ENCODE peak calls at places on chromosomes 11 and 22, in seven cellular contexts. Z, Q, T, Y, A, J and G are unnamed samples.

GRCh38 chr11:19199037-19199436 is 2.7 kb downstream of the CSRP3 start:
- DNase-seq in Z (no peak), Q (no peak), T (no peak), Y (no peak), A (no peak), J (no peak), G (no peak)

GRCh38 chr11:2321311-2321683 is 19.5 kb downstream of the TSPAN32 start:
- DNase-seq in Z (no peak), Q (no peak), T (no peak), Y (no peak), A (no peak), J (no peak), G (no peak)

GRCh38 chr11:73532310-73532709 is 65.6 kb downstream of the FAM168A start:
- DNase-seq in Z (no peak), Q (no peak), T (no peak), Y (no peak), A (no peak), J (no peak), G (no peak)

GRCh38 chr11:35178862-35179261 is 39.9 kb downstream of the CD44 start:
- DNase-seq in Z (no peak), Q (no peak), T (peak), Y (no peak), A (no peak), J (no peak), G (peak)

GRCh38 chr22:49010901-49011300 is 816.8 kb downstream of the BRD1 start:
- DNase-seq in Z (no peak), Q (no peak), T (no peak), Y (no peak), A (no peak), J (peak), G (no peak)

GRCh38 chr22:24070553-24070952 is 59.4 kb downstream of the CABIN1 start:
- DNase-seq in Z (no peak), Q (no peak), T (no peak), Y (no peak), A (no peak), J (no peak), G (no peak)

GRCh38 chr11:123544631-123545375 is 109.6 kb downstream of the SCN3B start:
- DNase-seq in Z (no peak), Q (no peak), T (no peak), Y (no peak), A (no peak), J (no peak), G (no peak)

GRCh38 chr11:70371241-70371640 is 27.1 kb upstream of the CTTN start:
- DNase-seq in Z (no peak), Q (no peak), T (no peak), Y (no peak), A (no peak), J (no peak), G (peak)

GRCh38 chr11:24855951-24856350 is 359.1 kb downstream of the LUZP2 start:
- DNase-seq in Z (no peak), Q (no peak), T (no peak), Y (no peak), A (no peak), J (no peak), G (no peak)

GRCh38 chr22:22709719-22710445 is 65.5 kb downstream of the GGTLC2 start:
- DNase-seq in Z (no peak), Q (no peak), T (no peak), Y (no peak), A (no peak), J (no peak), G (no peak)

GRCh38 chr11:116618461-116618860 is 154.3 kb downstream of the BUD13 start:
- DNase-seq in Z (no peak), Q (no peak), T (no peak), Y (no peak), A (no peak), J (no peak), G (no peak)

GRCh38 chr22:40050258-40050657 is 55.5 kb downstream of the FAM83F start:
- DNase-seq in Z (no peak), Q (no peak), T (no peak), Y (no peak), A (no peak), J (no peak), G (no peak)

GRCh38 chr11:68997124-68997994 is 15.7 kb downstream of the MRGPRF start:
- DNase-seq in Z (no peak), Q (no peak), T (no peak), Y (no peak), A (no peak), J (peak), G (no peak)

GRCh38 chr11:44595964-44596381 is 30.5 kb downstream of the CD82 start:
- DNase-seq in Z (no peak), Q (no peak), T (no peak), Y (peak), A (no peak), J (no peak), G (no peak)

GRCh38 chr22:36457688-36458450 is 23.6 kb downstream of the TXN2 start:
- DNase-seq in Z (no peak), Q (peak), T (peak), Y (peak), A (no peak), J (no peak), G (no peak)

GRCh38 chr22:19182472-19183157 is 4.1 kb upstream of the SLC25A1 start:
- DNase-seq in Z (no peak), Q (no peak), T (no peak), Y (no peak), A (no peak), J (no peak), G (no peak)

GRCh38 chr11:123145220-123145619 is 49.8 kb downstream of the CLMP start:
- DNase-seq in Z (peak), Q (peak), T (peak), Y (peak), A (peak), J (no peak), G (peak)

GRCh38 chr11:64600281-64600992 is 9.4 kb downstream of the SLC22A12 start:
- DNase-seq in Z (no peak), Q (no peak), T (no peak), Y (no peak), A (no peak), J (no peak), G (no peak)

GRCh38 chr11:68840661-68841653 is 759 bp downstream of the CPT1A start:
- DNase-seq in Z (no peak), Q (no peak), T (peak), Y (peak), A (no peak), J (peak), G (no peak)

GRCh38 chr11:112523917-112524316 is 263.3 kb upstream of the PLET1 start:
- DNase-seq in Z (no peak), Q (no peak), T (no peak), Y (no peak), A (no peak), J (no peak), G (no peak)

GRCh38 chr11:17739945-17740338 is 5.4 kb downstream of the KCNC1 start:
- DNase-seq in Z (no peak), Q (no peak), T (no peak), Y (no peak), A (no peak), J (no peak), G (no peak)

GRCh38 chr11:48087974-48088681 is 107.8 kb downstream of the PTPRJ start:
- DNase-seq in Z (no peak), Q (no peak), T (no peak), Y (no peak), A (no peak), J (peak), G (no peak)

GRCh38 chr11:16357776-16358175 is 1.4 kb upstream of the SOX6 start:
- DNase-seq in Z (no peak), Q (no peak), T (no peak), Y (no peak), A (no peak), J (no peak), G (no peak)

GRCh38 chr11:71339178-71339881 is 87.0 kb upstream of the SHANK2 start:
- DNase-seq in Z (no peak), Q (no peak), T (no peak), Y (peak), A (no peak), J (no peak), G (peak)

GRCh38 chr11:24198458-24198857 is 298.4 kb upstream of the LUZP2 start:
- DNase-seq in Z (no peak), Q (peak), T (no peak), Y (peak), A (no peak), J (no peak), G (no peak)

GRCh38 chr11:64010783-64011182 is 24.5 kb downstream of the OTUB1 start:
- DNase-seq in Z (no peak), Q (no peak), T (no peak), Y (no peak), A (no peak), J (no peak), G (no peak)

GRCh38 chr22:37832022-37832857 is 9.1 kb downstream of the GALR3 start:
- DNase-seq in Z (no peak), Q (no peak), T (no peak), Y (no peak), A (no peak), J (no peak), G (no peak)

GRCh38 chr11:77619576-77620198 is 17.9 kb downstream of the CLNS1A start:
- DNase-seq in Z (no peak), Q (peak), T (peak), Y (peak), A (peak), J (no peak), G (peak)

GRCh38 chr11:118957549-118957948 is 1.5 kb downstream of the UPK2 start:
- DNase-seq in Z (no peak), Q (no peak), T (no peak), Y (no peak), A (no peak), J (no peak), G (no peak)

GRCh38 chr11:108142304-108142703 is 20.9 kb downstream of the ACAT1 start:
- DNase-seq in Z (no peak), Q (no peak), T (no peak), Y (no peak), A (no peak), J (no peak), G (no peak)

GRCh38 chr22:23240639-23241389 is 60.5 kb downstream of the BCR start:
- DNase-seq in Z (no peak), Q (no peak), T (peak), Y (no peak), A (no peak), J (no peak), G (peak)

GRCh38 chr11:12941671-12942070 is 67.4 kb upstream of the RASSF10 start:
- DNase-seq in Z (no peak), Q (peak), T (no peak), Y (no peak), A (no peak), J (no peak), G (no peak)

GRCh38 chr22:42655693-42656092 is 6.5 kb upstream of the CYB5R3 start:
- DNase-seq in Z (no peak), Q (no peak), T (no peak), Y (no peak), A (no peak), J (no peak), G (no peak)

GRCh38 chr11:86459682-86460460 is 85.2 kb downstream of the CCDC81 start:
- DNase-seq in Z (peak), Q (peak), T (peak), Y (peak), A (peak), J (peak), G (peak)

GRCh38 chr22:46674367-46674781 is 54.2 kb downstream of the GRAMD4 start:
- DNase-seq in Z (no peak), Q (no peak), T (no peak), Y (no peak), A (no peak), J (peak), G (no peak)

GRCh38 chr11:61011950-61012830 is 40.7 kb downstream of the CD6 start:
- DNase-seq in Z (no peak), Q (peak), T (peak), Y (no peak), A (peak), J (no peak), G (no peak)

GRCh38 chr11:113618360-113618759 is 87.7 kb downstream of the TMPRSS5 start:
- DNase-seq in Z (peak), Q (peak), T (peak), Y (peak), A (no peak), J (no peak), G (peak)

GRCh38 chr11:44334356-44335004 is 24.5 kb upstream of the ALX4 start:
- DNase-seq in Z (no peak), Q (no peak), T (no peak), Y (no peak), A (no peak), J (no peak), G (no peak)

DNA sequence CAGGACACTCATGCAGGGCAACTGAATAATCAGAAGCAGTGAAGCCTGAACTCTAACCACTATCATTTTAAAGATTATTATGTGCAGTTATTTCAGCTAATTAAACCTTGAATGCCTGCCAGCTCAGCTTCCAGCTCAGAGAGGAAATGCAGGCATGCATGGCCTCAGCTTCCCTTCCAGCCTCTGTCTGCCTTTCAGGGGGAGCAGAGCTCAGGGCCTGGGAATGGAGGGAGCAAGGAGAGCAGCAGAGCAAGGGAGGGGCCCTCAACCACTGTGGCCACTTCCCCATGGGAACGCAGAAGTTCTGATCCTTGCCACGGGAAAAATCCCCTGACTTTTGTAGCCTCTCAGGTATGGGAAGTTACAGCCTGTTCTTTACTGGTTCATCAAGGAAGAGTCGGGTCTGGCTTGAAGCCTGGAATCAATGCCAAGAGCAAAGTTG is 32.6 kb upstream of the APLNR start:
- DNase-seq in Z (no peak), Q (no peak), T (no peak), Y (peak), A (no peak), J (no peak), G (no peak)
- H3K4me3 ChIP-seq in Z (no peak), Q (no peak), T (no peak), Y (no peak), A (no peak), J (no peak), G (no peak)

GRCh38 chr22:17234144-17234623 is 14.9 kb upstream of the ADA2 start:
- DNase-seq in Z (no peak), Q (no peak), T (peak), Y (peak), A (no peak), J (peak), G (no peak)

GRCh38 chr22:17239156-17239701 is 20.0 kb upstream of the ADA2 start:
- DNase-seq in Z (no peak), Q (no peak), T (no peak), Y (no peak), A (no peak), J (peak), G (no peak)

GRCh38 chr22:17235861-17236260 is 16.6 kb upstream of the ADA2 start:
- DNase-seq in Z (no peak), Q (no peak), T (no peak), Y (no peak), A (no peak), J (no peak), G (no peak)

GRCh38 chr22:17235149-17235655 is 16.0 kb upstream of the ADA2 start:
- DNase-seq in Z (no peak), Q (no peak), T (no peak), Y (no peak), A (no peak), J (peak), G (no peak)

DNA sequence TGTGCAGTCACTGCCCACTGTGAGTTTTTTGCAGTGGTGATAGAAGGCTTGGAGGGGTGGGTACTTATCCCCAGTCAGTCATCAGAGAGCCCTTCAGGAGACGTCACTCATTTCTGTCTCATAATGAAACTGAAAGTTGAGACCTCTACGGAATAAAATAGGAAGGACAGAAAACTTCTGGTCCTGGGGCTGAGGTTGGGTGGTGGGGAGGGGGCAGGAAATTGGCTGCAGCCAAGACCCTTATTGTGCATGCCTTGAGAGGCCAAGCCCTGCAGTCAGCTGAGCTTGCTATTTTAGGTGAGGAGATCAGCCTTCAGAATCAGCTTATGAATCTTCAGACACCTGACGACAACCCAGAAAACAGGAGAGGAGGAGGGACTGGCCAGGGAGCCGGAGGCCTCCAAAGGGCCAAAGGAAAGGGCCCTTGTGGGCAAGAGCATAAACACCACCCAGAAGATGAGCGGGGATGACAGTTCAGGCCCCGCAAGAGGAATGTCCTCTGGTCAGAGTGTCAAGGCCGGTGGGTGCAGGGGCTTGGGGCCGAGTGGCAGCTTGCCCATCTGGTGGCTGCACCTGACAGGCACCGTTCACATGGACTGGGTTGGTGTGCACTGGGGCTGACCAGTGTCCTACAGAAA is 17.9 kb upstream of the ADA2 start:
- DNase-seq in Z (no peak), Q (no peak), T (no peak), Y (no peak), A (no peak), J (peak), G (no peak)
- H3K4me3 ChIP-seq in Z (no peak), Q (no peak), T (no peak), Y (no peak), A (no peak), J (peak), G (no peak)

DNA sequence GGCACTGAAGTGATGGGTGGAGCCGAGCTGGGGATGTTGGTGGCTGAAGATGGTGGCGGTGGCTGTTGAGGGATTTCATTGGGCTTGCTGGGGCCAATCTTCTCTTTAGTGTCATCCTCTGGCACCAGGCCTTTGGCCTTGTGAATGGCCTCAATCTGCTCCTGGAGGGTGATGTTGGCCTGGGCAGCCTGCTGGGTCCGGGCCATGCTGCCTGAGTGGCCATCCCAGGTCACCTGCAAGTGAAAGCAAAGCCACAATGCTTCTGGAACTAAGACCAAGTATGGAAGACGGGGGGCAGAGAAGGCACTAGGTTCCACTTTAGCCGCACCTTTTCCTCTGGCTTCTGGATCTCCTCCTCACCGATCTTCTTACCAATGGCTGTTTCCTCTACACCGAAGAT is 12.1 kb upstream of the TBC1D10A start:
- DNase-seq in Z (no peak), Q (no peak), T (no peak), Y (no peak), A (no peak), J (no peak), G (no peak)
- H3K4me3 ChIP-seq in Z (no peak), Q (no peak), T (no peak), Y (no peak), A (no peak), J (no peak), G (no peak)

GRCh38 chr11:95922099-95922498 is 1.8 kb downstream of the MTMR2 start:
- DNase-seq in Z (no peak), Q (no peak), T (peak), Y (peak), A (no peak), J (no peak), G (no peak)
- H3K4me3 ChIP-seq in Z (no peak), Q (peak), T (peak), Y (no peak), A (no peak), J (no peak), G (peak)

GRCh38 chr11:27721505-27722116 is 21.4 kb upstream of the BDNF start:
- DNase-seq in Z (no peak), Q (no peak), T (no peak), Y (no peak), A (no peak), J (no peak), G (no peak)
- H3K4me3 ChIP-seq in Z (peak), Q (peak), T (peak), Y (peak), A (peak), J (peak), G (peak)

DNA sequence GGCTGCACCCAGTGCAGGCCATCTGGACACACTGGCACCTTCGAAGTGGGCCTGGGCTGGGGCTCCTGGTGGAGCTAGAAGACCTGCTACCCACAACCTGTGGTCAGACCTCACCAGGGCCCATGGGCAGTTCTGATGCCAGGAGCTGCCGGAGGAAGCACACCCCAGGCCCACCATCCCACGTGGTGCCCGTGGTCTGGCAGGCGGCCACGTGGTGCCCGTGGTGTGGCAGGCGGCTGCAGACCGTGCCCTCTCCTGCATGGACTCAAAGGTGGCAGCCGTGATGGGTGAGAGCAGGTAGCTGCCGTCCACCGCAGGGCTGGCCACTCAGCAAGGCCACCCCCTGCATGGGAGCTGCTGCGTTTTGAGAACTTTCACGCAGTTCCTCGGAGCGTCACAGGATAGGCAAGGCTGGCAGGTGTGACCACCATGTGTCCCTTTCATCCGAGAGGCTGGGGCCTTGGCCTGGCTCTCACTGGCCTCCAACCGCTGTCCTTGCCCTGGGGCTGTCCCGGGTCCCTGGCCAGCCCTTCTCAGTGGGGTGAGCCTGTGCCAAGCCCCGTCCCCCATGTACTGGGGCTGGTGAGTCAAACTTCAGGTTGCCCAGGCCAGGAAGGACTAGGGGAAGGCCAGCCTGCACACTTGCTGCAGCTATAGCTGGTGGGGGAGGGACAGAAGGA is 3.9 kb upstream of the IL17REL start:
- DNase-seq in Z (no peak), Q (no peak), T (no peak), Y (no peak), A (no peak), J (peak), G (no peak)
- H3K4me3 ChIP-seq in Z (no peak), Q (no peak), T (no peak), Y (no peak), A (no peak), J (no peak), G (no peak)